ENCODE peak calls at places on chromosome 10, in six cellular contexts. G, D, J, X, F and M are unnamed samples.

GRCh38 chr10:71065659-71066058 is 146.7 kb upstream of the UNC5B start:
- DNase-seq in J (no peak), D (no peak), X (no peak), G (no peak), F (no peak), M (no peak)

GRCh38 chr10:114548662-114549061 is 109.4 kb downstream of the ABLIM1 start:
- DNase-seq in D (peak; percentile 48), X (no peak), J (no peak), G (no peak), F (peak; percentile 84), M (no peak)

GRCh38 chr10:132705173-132705572 is 80.8 kb downstream of the NKX6-2 start:
- DNase-seq in F (peak; percentile 87), J (no peak), D (no peak), X (peak; percentile 72), G (no peak), M (no peak)

GRCh38 chr10:96269438-96270300 is 1.7 kb downstream of the BLNK start:
- DNase-seq in J (no peak), G (no peak), X (no peak), F (no peak), D (no peak), M (no peak)

GRCh38 chr10:95467162-95467599 is 94.0 kb downstream of the SORBS1 start:
- DNase-seq in D (peak; percentile 65), G (no peak), X (peak; percentile 88), J (no peak), F (no peak), M (peak; percentile 55)

GRCh38 chr10:89389254-89389653 is 3.2 kb upstream of the IFIT1 start:
- DNase-seq in G (no peak), X (no peak), D (no peak), F (peak; percentile 52), J (no peak), M (peak; percentile 34)

GRCh38 chr10:109427421-109427820 is 495.9 kb downstream of the XPNPEP1 start:
- DNase-seq in X (no peak), F (no peak), G (no peak), J (no peak), D (no peak), M (no peak)

GRCh38 chr10:32103721-32104120 is 47.5 kb upstream of the KIF5B start:
- DNase-seq in D (no peak), X (no peak), J (no peak), F (no peak), G (no peak), M (no peak)

GRCh38 chr10:4710858-4711257 is 115.1 kb upstream of the AKR1E2 start:
- DNase-seq in J (no peak), D (no peak), F (no peak), G (no peak), X (no peak), M (no peak)

GRCh38 chr10:17557459-17557858 is 59.7 kb downstream of the HACD1 start:
- DNase-seq in G (no peak), D (no peak), X (no peak), J (no peak), F (no peak), M (no peak)

GRCh38 chr10:103720328-103720963 is 134.9 kb downstream of the SH3PXD2A start:
- DNase-seq in F (peak; percentile 93), G (no peak), D (no peak), X (no peak), J (no peak), M (no peak)

GRCh38 chr10:16950686-16951681 is 133.8 kb upstream of the RSU1 start:
- DNase-seq in X (no peak), D (no peak), J (no peak), G (peak; percentile 24), F (peak; percentile 11), M (peak; percentile 47)

GRCh38 chr10:63256047-63256773 is 123.1 kb downstream of the NRBF2 start:
- DNase-seq in F (peak; percentile 49), X (no peak), D (no peak), G (no peak), J (no peak), M (peak; percentile 86)

GRCh38 chr10:30701471-30702173 is 72.1 kb upstream of the LYZL2 start:
- DNase-seq in D (peak; percentile 24), J (no peak), G (peak; percentile 77), F (no peak), X (no peak), M (peak; percentile 58)

GRCh38 chr10:102241037-102241443 is 272 bp downstream of the PITX3 start:
- DNase-seq in X (no peak), G (no peak), D (no peak), J (no peak), F (peak; percentile 34), M (no peak)

GRCh38 chr10:97853006-97853405 is 3.4 kb downstream of the GOLGA7B start:
- DNase-seq in F (no peak), X (no peak), J (no peak), D (no peak), G (no peak), M (no peak)

GRCh38 chr10:95388539-95388938 is 97.7 kb upstream of the PDLIM1 start:
- DNase-seq in J (peak; percentile 23), F (peak; percentile 44), D (no peak), G (no peak), X (no peak), M (no peak)

GRCh38 chr10:44394696-44395383 is 9.9 kb upstream of the CXCL12 start:
- DNase-seq in X (no peak), F (no peak), G (no peak), D (peak; percentile 5), J (no peak), M (no peak)

GRCh38 chr10:120516426-120516825 is 59.4 kb downstream of the PLPP4 start:
- DNase-seq in G (no peak), F (no peak), J (no peak), X (no peak), D (no peak), M (no peak)

GRCh38 chr10:119401671-119402395 is 140.7 kb downstream of the RGS10 start:
- DNase-seq in D (peak; percentile 65), J (no peak), F (no peak), G (no peak), X (peak; percentile 88), M (no peak)

GRCh38 chr10:125734823-125735222 is 15.3 kb downstream of the EDRF1 start:
- DNase-seq in J (no peak), D (no peak), F (no peak), G (no peak), X (no peak), M (no peak)

GRCh38 chr10:107873007-107873406 is 708.5 kb upstream of the SORCS1 start:
- DNase-seq in G (no peak), X (no peak), J (no peak), F (no peak), D (no peak), M (no peak)

GRCh38 chr10:103605359-103606156 is 112.1 kb downstream of the NEURL1 start:
- DNase-seq in D (peak; percentile 76), F (peak; percentile 54), X (no peak), J (peak; percentile 4), G (peak; percentile 55), M (peak; percentile 58)

GRCh38 chr10:79145517-79146470 is 77.0 kb downstream of the ZMIZ1 start:
- DNase-seq in G (no peak), D (no peak), X (no peak), J (no peak), F (no peak), M (no peak)

GRCh38 chr10:48533951-48534720 is 70.7 kb downstream of the ARHGAP22 start:
- DNase-seq in G (no peak), X (no peak), F (no peak), D (no peak), J (no peak), M (no peak)

GRCh38 chr10:97333601-97334369 is 744 bp downstream of the FRAT2 start:
- DNase-seq in D (no peak), J (no peak), X (peak; percentile 91), F (no peak), G (peak; percentile 49), M (peak; percentile 75)

GRCh38 chr10:124593431-124593985 is 131.9 kb downstream of the LHPP start:
- DNase-seq in G (no peak), D (no peak), X (peak; percentile 62), J (no peak), F (no peak), M (no peak)

GRCh38 chr10:12191715-12192114 is 4.0 kb downstream of the NUDT5 start:
- DNase-seq in X (no peak), D (no peak), G (no peak), F (no peak), J (no peak), M (no peak)

GRCh38 chr10:33570495-33570894 is 236.0 kb upstream of the NRP1 start:
- DNase-seq in F (no peak), G (no peak), X (no peak), D (no peak), J (no peak), M (peak; percentile 13)

GRCh38 chr10:75987610-75988009 is 556.2 kb downstream of the LRMDA start:
- DNase-seq in X (no peak), G (no peak), J (no peak), D (no peak), F (no peak), M (no peak)

GRCh38 chr10:84098667-84099066 is 40.6 kb upstream of the GHITM start:
- DNase-seq in F (no peak), D (no peak), J (no peak), G (no peak), X (no peak), M (no peak)

GRCh38 chr10:76022366-76022765 is 590.9 kb downstream of the LRMDA start:
- DNase-seq in F (no peak), D (no peak), X (no peak), G (no peak), J (no peak), M (no peak)

GRCh38 chr10:62467509-62467908 is 93.3 kb downstream of the ZNF365 start:
- DNase-seq in G (no peak), D (no peak), F (no peak), X (no peak), J (no peak), M (no peak)

GRCh38 chr10:110808619-110809018 is 63.1 kb upstream of the PDCD4 start:
- DNase-seq in F (no peak), G (no peak), J (no peak), X (no peak), D (no peak), M (no peak)

GRCh38 chr10:102710604-102711003 is 3.6 kb downstream of the ARL3 start:
- DNase-seq in X (no peak), F (no peak), J (no peak), G (no peak), D (no peak), M (no peak)

GRCh38 chr10:118045842-118046490 is 775 bp downstream of the RAB11FIP2 start:
- DNase-seq in G (peak; percentile 34), D (peak; percentile 65), F (peak; percentile 65), X (peak; percentile 85), J (no peak), M (peak; percentile 60)

GRCh38 chr10:5622586-5622985 is 43.8 kb downstream of the ASB13 start:
- DNase-seq in F (no peak), D (no peak), G (no peak), J (no peak), X (no peak), M (no peak)

GRCh38 chr10:74871595-74872382 is 45.4 kb downstream of the KAT6B start:
- DNase-seq in F (no peak), J (no peak), D (no peak), G (no peak), X (no peak), M (no peak)

GRCh38 chr10:101221479-101222246 is 7.6 kb downstream of the LBX1 start:
- DNase-seq in J (no peak), X (no peak), F (no peak), D (no peak), G (no peak), M (peak; percentile 22)